ENCODE peak calls at places on chromosomes 5 and 9, in six cellular contexts. One of them, this sample, is unnamed.

GRCh38 chr9:108786756-108787663 is 68.8 kb downstream of the ACTL7B start:
- DNase-seq in K562: no peak
- DNase-seq in stomach: no peak
- DNase-seq in prostate gland: peak
- DNase-seq in GM12878: no peak
- DNase-seq in GM23338: no peak
- DNase-seq in this sample: no peak

GRCh38 chr5:122880749-122881148 is 35.3 kb downstream of the SNX24 start:
- DNase-seq in GM12878: peak
- DNase-seq in GM23338: no peak
- DNase-seq in K562: no peak
- DNase-seq in stomach: no peak
- DNase-seq in prostate gland: no peak
- DNase-seq in this sample: no peak

GRCh38 chr9:21408817-21409216 is at the start of gene IFNA8:
- DNase-seq in GM12878: no peak
- DNase-seq in stomach: no peak
- DNase-seq in prostate gland: no peak
- DNase-seq in GM23338: no peak
- DNase-seq in K562: no peak
- DNase-seq in this sample: no peak

GRCh38 chr5:134453016-134453415 is 41.3 kb upstream of the CDKN2AIPNL start:
- DNase-seq in stomach: no peak
- DNase-seq in K562: no peak
- DNase-seq in GM23338: no peak
- DNase-seq in prostate gland: no peak
- DNase-seq in GM12878: no peak
- DNase-seq in this sample: no peak

GRCh38 chr9:81391457-81391825 is 297.9 kb downstream of the TLE1 start:
- DNase-seq in stomach: no peak
- DNase-seq in GM23338: no peak
- DNase-seq in prostate gland: no peak
- DNase-seq in GM12878: no peak
- DNase-seq in K562: no peak
- DNase-seq in this sample: no peak

GRCh38 chr9:87701491-87701890 is 24.4 kb upstream of the CTSL start:
- DNase-seq in prostate gland: no peak
- DNase-seq in GM12878: no peak
- DNase-seq in K562: no peak
- DNase-seq in GM23338: no peak
- DNase-seq in stomach: no peak
- DNase-seq in this sample: no peak

GRCh38 chr5:133196441-133197085 is 144.8 kb downstream of the HSPA4 start:
- DNase-seq in stomach: no peak
- DNase-seq in GM12878: no peak
- DNase-seq in K562: no peak
- DNase-seq in GM23338: no peak
- DNase-seq in prostate gland: no peak
- DNase-seq in this sample: no peak

GRCh38 chr5:95941756-95942155 is 19.9 kb downstream of the ELL2 start:
- DNase-seq in stomach: no peak
- DNase-seq in prostate gland: no peak
- DNase-seq in K562: no peak
- DNase-seq in GM23338: no peak
- DNase-seq in GM12878: no peak
- DNase-seq in this sample: no peak

GRCh38 chr9:98708933-98709911 is at the start of gene GABBR2:
- DNase-seq in stomach: no peak
- DNase-seq in prostate gland: no peak
- DNase-seq in GM23338: peak
- DNase-seq in GM12878: no peak
- DNase-seq in K562: no peak
- DNase-seq in this sample: no peak

GRCh38 chr5:95823738-95824609 is 1.4 kb upstream of the GLRX start:
- DNase-seq in stomach: peak
- DNase-seq in K562: peak
- DNase-seq in GM23338: peak
- DNase-seq in prostate gland: no peak
- DNase-seq in GM12878: no peak
- DNase-seq in this sample: no peak

GRCh38 chr5:87413116-87413645 is 451 bp upstream of the CCNH start:
- DNase-seq in prostate gland: no peak
- DNase-seq in stomach: no peak
- DNase-seq in GM23338: peak
- DNase-seq in K562: peak
- DNase-seq in GM12878: no peak
- DNase-seq in this sample: no peak

GRCh38 chr5:174734571-174735497 is 10.5 kb downstream of the MSX2 start:
- DNase-seq in prostate gland: no peak
- DNase-seq in GM12878: no peak
- DNase-seq in K562: no peak
- DNase-seq in GM23338: peak
- DNase-seq in stomach: no peak
- DNase-seq in this sample: no peak

GRCh38 chr9:9874270-9874669 is 738.5 kb downstream of the PTPRD start:
- DNase-seq in GM23338: no peak
- DNase-seq in K562: no peak
- DNase-seq in stomach: no peak
- DNase-seq in prostate gland: no peak
- DNase-seq in GM12878: no peak
- DNase-seq in this sample: no peak

GRCh38 chr5:11903614-11904269 is 504 bp downstream of the CTNND2 start:
- DNase-seq in GM12878: no peak
- DNase-seq in GM23338: peak
- DNase-seq in stomach: no peak
- DNase-seq in prostate gland: no peak
- DNase-seq in K562: no peak
- DNase-seq in this sample: no peak

GRCh38 chr9:136153381-136154065 is 34.8 kb upstream of the TMEM250 start:
- DNase-seq in GM23338: no peak
- DNase-seq in K562: no peak
- DNase-seq in GM12878: no peak
- DNase-seq in prostate gland: no peak
- DNase-seq in stomach: no peak
- DNase-seq in this sample: no peak

DNA sequence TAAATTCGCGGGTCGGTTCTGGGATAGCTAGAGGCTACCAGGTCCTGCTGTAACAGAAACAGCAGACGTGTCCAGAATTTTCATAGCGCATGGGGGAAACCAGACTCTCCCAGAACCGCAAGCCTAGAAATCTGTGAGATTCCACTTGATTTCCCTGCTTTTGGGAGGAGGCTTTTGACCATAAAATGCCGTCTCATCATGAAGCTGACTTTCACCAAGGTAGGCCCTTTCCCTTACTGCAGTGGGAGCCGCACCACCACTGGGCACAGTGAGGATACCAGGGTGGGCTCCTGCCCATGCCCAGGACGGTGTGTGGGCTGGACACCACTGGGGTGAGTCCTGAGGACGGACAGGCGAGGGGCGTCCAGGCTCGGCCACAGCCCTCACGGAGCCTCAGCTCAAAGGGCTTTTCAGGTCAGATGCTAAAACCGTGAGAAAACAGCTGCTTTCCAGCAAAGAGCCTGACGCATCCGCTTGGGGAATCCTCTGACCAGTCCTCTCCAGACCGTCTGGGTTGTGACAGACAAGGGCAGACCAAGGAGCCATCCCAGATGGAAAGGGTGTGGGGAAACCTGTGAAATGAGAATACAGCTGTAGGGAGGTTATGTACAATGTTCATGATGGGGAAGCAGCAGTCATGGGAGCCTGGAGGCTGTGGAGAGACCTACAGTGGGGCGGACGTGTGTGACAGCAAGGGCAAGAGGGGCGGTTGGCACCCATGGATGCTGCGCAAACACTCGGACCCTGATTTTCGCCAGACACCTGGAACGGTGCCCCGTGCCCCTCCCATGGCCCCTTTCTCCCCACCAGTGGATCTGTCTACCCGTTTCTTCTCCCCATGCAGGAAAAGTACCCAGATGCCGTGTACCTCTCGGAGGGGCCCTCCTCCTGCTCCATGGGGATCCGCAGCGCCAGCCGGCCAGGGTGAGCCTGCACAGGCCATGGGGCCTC is 59.2 kb downstream of the IPPK start:
- DNase-seq in GM23338: no peak
- DNase-seq in stomach: no peak
- DNase-seq in GM12878: no peak
- DNase-seq in prostate gland: no peak
- DNase-seq in K562: no peak
- DNase-seq in this sample: no peak
- TF ChIP-seq POLR2AphosphoS5 in GM23338: no peak
- TF ChIP-seq POLR2AphosphoS5 in stomach: no peak
- TF ChIP-seq POLR2AphosphoS5 in GM12878: no peak
- TF ChIP-seq POLR2AphosphoS5 in prostate gland: no peak
- TF ChIP-seq POLR2AphosphoS5 in K562: no peak
- TF ChIP-seq POLR2AphosphoS5 in this sample: no peak

DNA sequence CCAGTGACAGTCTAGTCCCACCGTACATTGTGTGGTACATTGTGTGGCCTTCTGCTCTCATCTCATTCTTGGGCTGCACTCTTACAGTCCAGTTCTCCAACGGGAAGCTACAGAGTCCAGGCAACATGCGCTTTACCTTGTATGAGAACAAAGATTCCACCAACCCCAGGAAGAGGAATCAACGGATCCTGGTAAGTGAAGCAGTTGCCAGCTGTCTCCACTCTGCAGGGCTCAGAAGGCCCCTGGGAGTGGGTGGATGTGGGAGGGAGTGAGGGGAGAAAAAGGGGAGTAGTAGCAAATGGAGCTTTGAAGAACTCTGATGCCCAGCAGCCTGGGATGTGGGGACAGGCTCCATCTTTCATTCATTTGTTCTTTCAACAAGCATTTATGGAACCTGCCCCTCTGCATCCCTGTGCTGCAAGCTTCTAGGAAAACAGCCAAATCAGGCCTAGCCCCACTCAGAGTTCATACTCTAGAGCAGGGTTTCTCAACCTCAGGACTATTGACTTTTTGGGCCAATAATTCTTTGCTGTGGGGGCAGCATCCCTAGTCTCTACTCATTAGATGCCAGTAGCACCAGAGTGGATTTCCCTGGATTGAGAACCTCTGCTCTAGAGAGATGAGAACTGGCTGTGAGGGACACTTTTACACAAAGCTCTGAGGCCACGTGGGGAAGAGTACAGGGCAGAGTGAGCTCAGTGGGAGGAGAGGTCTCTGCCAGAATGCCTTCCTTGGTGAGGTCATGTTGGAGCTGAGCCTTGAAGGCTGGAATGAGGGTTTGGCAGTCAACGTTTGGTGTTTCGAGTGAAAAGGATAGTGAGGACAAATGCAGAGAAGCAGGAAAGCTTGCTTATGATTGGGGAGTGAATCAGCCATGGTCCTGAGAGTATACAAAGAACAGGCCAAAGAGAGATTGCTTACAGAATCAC is 1.1 kb downstream of the POLR1E start:
- DNase-seq in stomach: no peak
- DNase-seq in GM12878: no peak
- DNase-seq in GM23338: no peak
- DNase-seq in K562: no peak
- DNase-seq in prostate gland: no peak
- DNase-seq in this sample: no peak
- TF ChIP-seq POLR2AphosphoS5 in stomach: peak
- TF ChIP-seq POLR2AphosphoS5 in GM12878: no peak
- TF ChIP-seq POLR2AphosphoS5 in GM23338: no peak
- TF ChIP-seq POLR2AphosphoS5 in K562: no peak
- TF ChIP-seq POLR2AphosphoS5 in prostate gland: peak
- TF ChIP-seq POLR2AphosphoS5 in this sample: no peak

GRCh38 chr9:112049834-112050516 is 125.1 kb downstream of the SUSD1 start:
- DNase-seq in stomach: no peak
- DNase-seq in GM23338: no peak
- DNase-seq in GM12878: no peak
- DNase-seq in prostate gland: no peak
- DNase-seq in K562: no peak
- DNase-seq in this sample: no peak

GRCh38 chr9:112051812-112052211 is 123.3 kb downstream of the SUSD1 start:
- DNase-seq in GM23338: no peak
- DNase-seq in stomach: no peak
- DNase-seq in K562: no peak
- DNase-seq in prostate gland: no peak
- DNase-seq in GM12878: no peak
- DNase-seq in this sample: no peak

GRCh38 chr9:112048924-112049785 is 125.9 kb downstream of the SUSD1 start:
- DNase-seq in K562: no peak
- DNase-seq in GM12878: no peak
- DNase-seq in GM23338: no peak
- DNase-seq in stomach: peak
- DNase-seq in prostate gland: no peak
- DNase-seq in this sample: no peak

GRCh38 chr9:112047538-112048066 is 127.5 kb downstream of the SUSD1 start:
- DNase-seq in K562: no peak
- DNase-seq in GM23338: no peak
- DNase-seq in stomach: no peak
- DNase-seq in prostate gland: no peak
- DNase-seq in GM12878: no peak
- DNase-seq in this sample: no peak

GRCh38 chr9:112050544-112051475 is 124.3 kb downstream of the SUSD1 start:
- DNase-seq in GM23338: no peak
- DNase-seq in GM12878: no peak
- DNase-seq in stomach: peak
- DNase-seq in K562: no peak
- DNase-seq in prostate gland: peak
- DNase-seq in this sample: no peak
- TF ChIP-seq POLR2AphosphoS5 in GM23338: no peak
- TF ChIP-seq POLR2AphosphoS5 in GM12878: no peak
- TF ChIP-seq POLR2AphosphoS5 in stomach: peak
- TF ChIP-seq POLR2AphosphoS5 in K562: no peak
- TF ChIP-seq POLR2AphosphoS5 in prostate gland: no peak
- TF ChIP-seq POLR2AphosphoS5 in this sample: no peak

GRCh38 chr5:149796025-149796424 is 65.9 kb downstream of the PPARGC1B start:
- DNase-seq in GM12878: no peak
- DNase-seq in stomach: no peak
- DNase-seq in prostate gland: no peak
- DNase-seq in K562: no peak
- DNase-seq in GM23338: no peak
- DNase-seq in this sample: no peak
- TF ChIP-seq POLR2AphosphoS5 in GM12878: no peak
- TF ChIP-seq POLR2AphosphoS5 in stomach: no peak
- TF ChIP-seq POLR2AphosphoS5 in prostate gland: no peak
- TF ChIP-seq POLR2AphosphoS5 in K562: no peak
- TF ChIP-seq POLR2AphosphoS5 in GM23338: no peak
- TF ChIP-seq POLR2AphosphoS5 in this sample: no peak

DNA sequence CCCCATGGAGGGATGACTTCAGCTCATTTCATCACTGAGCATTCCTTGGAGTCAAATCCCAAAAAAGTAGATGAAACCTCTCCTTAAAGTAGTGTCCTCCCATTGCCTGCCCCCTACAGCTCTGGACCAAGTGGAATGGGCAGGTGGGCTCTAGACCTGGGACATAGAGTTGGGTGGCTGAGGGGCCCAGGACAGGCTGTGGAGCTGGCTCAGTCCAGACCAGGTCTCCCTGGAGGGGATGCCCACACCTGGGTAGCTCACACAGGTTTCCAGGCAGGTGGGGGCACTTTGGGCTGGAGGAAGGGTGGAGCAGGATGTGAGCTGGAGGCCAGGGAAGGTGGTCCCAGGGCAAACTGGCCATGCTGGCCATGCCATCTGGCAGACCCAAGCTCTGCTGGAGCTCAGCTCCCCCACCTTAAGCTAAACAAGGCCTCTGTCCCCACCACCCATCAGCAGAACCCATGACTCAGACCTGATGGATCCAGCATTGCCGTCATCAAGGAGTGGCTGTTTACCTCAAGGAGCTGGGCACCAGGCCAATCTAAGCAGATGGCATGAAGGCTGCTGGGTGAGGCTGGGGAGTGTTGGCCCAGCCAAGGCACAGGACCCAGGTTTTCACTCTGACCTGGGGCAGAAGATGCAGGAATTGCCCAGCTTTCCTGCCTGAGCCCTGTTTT is 6.2 kb upstream of the SPINK4 start:
- DNase-seq in stomach: peak
- DNase-seq in GM12878: no peak
- DNase-seq in prostate gland: peak
- DNase-seq in K562: no peak
- DNase-seq in GM23338: no peak
- DNase-seq in this sample: no peak
- TF ChIP-seq POLR2AphosphoS5 in stomach: no peak
- TF ChIP-seq POLR2AphosphoS5 in GM12878: no peak
- TF ChIP-seq POLR2AphosphoS5 in prostate gland: peak
- TF ChIP-seq POLR2AphosphoS5 in K562: no peak
- TF ChIP-seq POLR2AphosphoS5 in GM23338: no peak
- TF ChIP-seq POLR2AphosphoS5 in this sample: no peak

This sample was measured in GM12891.